ENCODE peak calls at places on chromosomes 6 and 20, in eight cellular contexts. One of them, this sample, is unnamed. For H3K27me3, the result is how much of the 10 kb centered on the place peaks cover.

GRCh38 chr20:4887586-4887985 is 113.7 kb downstream of the SLC23A2 start:
- DNase-seq in HepG2: no peak
- DNase-seq in transverse colon: no peak
- DNase-seq in suprapubic skin: peak
- DNase-seq in esophagus muscularis mucosa: no peak
- DNase-seq in ovary: no peak
- DNase-seq in tibial nerve: no peak
- DNase-seq in sigmoid colon: peak
- DNase-seq in this sample: no peak

GRCh38 chr20:47326718-47327137 is 29.8 kb downstream of the ZMYND8 start:
- DNase-seq in sigmoid colon: no peak
- DNase-seq in suprapubic skin: no peak
- DNase-seq in esophagus muscularis mucosa: no peak
- DNase-seq in HepG2: no peak
- DNase-seq in ovary: no peak
- DNase-seq in transverse colon: no peak
- DNase-seq in tibial nerve: no peak
- DNase-seq in this sample: no peak

GRCh38 chr6:18323935-18324707 is 59.8 kb upstream of the DEK start:
- DNase-seq in transverse colon: no peak
- DNase-seq in suprapubic skin: no peak
- DNase-seq in esophagus muscularis mucosa: no peak
- DNase-seq in HepG2: peak
- DNase-seq in sigmoid colon: no peak
- DNase-seq in tibial nerve: peak
- DNase-seq in ovary: no peak
- DNase-seq in this sample: no peak

GRCh38 chr6:57262901-57263694 is 41.0 kb upstream of the RAB23 start:
- DNase-seq in esophagus muscularis mucosa: no peak
- DNase-seq in transverse colon: no peak
- DNase-seq in ovary: no peak
- DNase-seq in tibial nerve: peak
- DNase-seq in sigmoid colon: peak
- DNase-seq in suprapubic skin: no peak
- DNase-seq in HepG2: no peak
- DNase-seq in this sample: no peak

GRCh38 chr6:149062653-149063348 is 254.7 kb upstream of the TAB2 start:
- DNase-seq in HepG2: no peak
- DNase-seq in tibial nerve: no peak
- DNase-seq in esophagus muscularis mucosa: no peak
- DNase-seq in transverse colon: no peak
- DNase-seq in sigmoid colon: no peak
- DNase-seq in suprapubic skin: no peak
- DNase-seq in ovary: no peak
- DNase-seq in this sample: no peak

GRCh38 chr20:5372371-5372770 is 55.6 kb upstream of the PROKR2 start:
- DNase-seq in suprapubic skin: no peak
- DNase-seq in ovary: no peak
- DNase-seq in transverse colon: no peak
- DNase-seq in sigmoid colon: no peak
- DNase-seq in esophagus muscularis mucosa: peak
- DNase-seq in HepG2: no peak
- DNase-seq in tibial nerve: no peak
- DNase-seq in this sample: no peak

GRCh38 chr6:147909645-147910044 is 401.2 kb downstream of the SAMD5 start:
- DNase-seq in sigmoid colon: no peak
- DNase-seq in tibial nerve: no peak
- DNase-seq in esophagus muscularis mucosa: no peak
- DNase-seq in transverse colon: no peak
- DNase-seq in suprapubic skin: no peak
- DNase-seq in ovary: no peak
- DNase-seq in HepG2: no peak
- DNase-seq in this sample: no peak

GRCh38 chr6:23228439-23229024 is 659.2 kb downstream of the HDGFL1 start:
- DNase-seq in HepG2: no peak
- DNase-seq in esophagus muscularis mucosa: no peak
- DNase-seq in ovary: no peak
- DNase-seq in tibial nerve: no peak
- DNase-seq in sigmoid colon: no peak
- DNase-seq in transverse colon: no peak
- DNase-seq in suprapubic skin: no peak
- DNase-seq in this sample: no peak

GRCh38 chr6:79385333-79385732 is 150.9 kb upstream of the HMGN3 start:
- DNase-seq in suprapubic skin: no peak
- DNase-seq in transverse colon: no peak
- DNase-seq in tibial nerve: no peak
- DNase-seq in esophagus muscularis mucosa: no peak
- DNase-seq in ovary: no peak
- DNase-seq in sigmoid colon: no peak
- DNase-seq in HepG2: no peak
- DNase-seq in this sample: no peak

GRCh38 chr20:59602546-59603080 is 1.7 kb upstream of the PHACTR3 start:
- DNase-seq in sigmoid colon: no peak
- DNase-seq in tibial nerve: no peak
- DNase-seq in esophagus muscularis mucosa: no peak
- DNase-seq in transverse colon: no peak
- DNase-seq in ovary: no peak
- DNase-seq in suprapubic skin: no peak
- DNase-seq in HepG2: no peak
- DNase-seq in this sample: no peak

GRCh38 chr6:36542041-36542440 is 5.2 kb downstream of the STK38 start:
- DNase-seq in sigmoid colon: no peak
- DNase-seq in transverse colon: no peak
- DNase-seq in tibial nerve: no peak
- DNase-seq in suprapubic skin: no peak
- DNase-seq in esophagus muscularis mucosa: no peak
- DNase-seq in HepG2: no peak
- DNase-seq in ovary: no peak
- DNase-seq in this sample: no peak

GRCh38 chr20:51445591-51445990 is 96.9 kb downstream of the NFATC2 start:
- DNase-seq in transverse colon: no peak
- DNase-seq in suprapubic skin: no peak
- DNase-seq in esophagus muscularis mucosa: no peak
- DNase-seq in HepG2: no peak
- DNase-seq in sigmoid colon: no peak
- DNase-seq in ovary: no peak
- DNase-seq in tibial nerve: no peak
- DNase-seq in this sample: no peak

GRCh38 chr20:43963872-43964791 is 49.5 kb downstream of the TOX2 start:
- DNase-seq in esophagus muscularis mucosa: no peak
- DNase-seq in suprapubic skin: no peak
- DNase-seq in HepG2: no peak
- DNase-seq in ovary: no peak
- DNase-seq in tibial nerve: peak
- DNase-seq in transverse colon: peak
- DNase-seq in sigmoid colon: peak
- DNase-seq in this sample: no peak

GRCh38 chr6:290111-290932 is 2.0 kb upstream of the DUSP22 start:
- DNase-seq in HepG2: no peak
- DNase-seq in transverse colon: no peak
- DNase-seq in esophagus muscularis mucosa: peak
- DNase-seq in suprapubic skin: peak
- DNase-seq in ovary: no peak
- DNase-seq in tibial nerve: peak
- DNase-seq in sigmoid colon: no peak
- DNase-seq in this sample: no peak

GRCh38 chr6:18062733-18063132 is 59.7 kb downstream of the NHLRC1 start:
- DNase-seq in tibial nerve: no peak
- DNase-seq in HepG2: no peak
- DNase-seq in suprapubic skin: no peak
- DNase-seq in ovary: no peak
- DNase-seq in esophagus muscularis mucosa: no peak
- DNase-seq in transverse colon: no peak
- DNase-seq in sigmoid colon: no peak
- DNase-seq in this sample: peak

GRCh38 chr6:37433657-37434271 is 743 bp downstream of the CMTR1 start:
- DNase-seq in HepG2: peak
- DNase-seq in sigmoid colon: no peak
- DNase-seq in tibial nerve: no peak
- DNase-seq in transverse colon: no peak
- DNase-seq in suprapubic skin: no peak
- DNase-seq in esophagus muscularis mucosa: no peak
- DNase-seq in ovary: no peak
- DNase-seq in this sample: no peak

GRCh38 chr6:135458051-135458450 is 39.5 kb downstream of the AHI1 start:
- DNase-seq in sigmoid colon: no peak
- DNase-seq in transverse colon: no peak
- DNase-seq in HepG2: no peak
- DNase-seq in esophagus muscularis mucosa: no peak
- DNase-seq in suprapubic skin: peak
- DNase-seq in tibial nerve: peak
- DNase-seq in ovary: no peak
- DNase-seq in this sample: no peak

GRCh38 chr6:169212436-169212835 is 41.2 kb downstream of the THBS2 start:
- DNase-seq in ovary: no peak
- DNase-seq in HepG2: no peak
- DNase-seq in suprapubic skin: no peak
- DNase-seq in sigmoid colon: no peak
- DNase-seq in esophagus muscularis mucosa: no peak
- DNase-seq in transverse colon: no peak
- DNase-seq in tibial nerve: no peak
- DNase-seq in this sample: no peak

GRCh38 chr20:59828478-59829414 is 104.7 kb downstream of the SYCP2 start:
- DNase-seq in esophagus muscularis mucosa: peak
- DNase-seq in transverse colon: no peak
- DNase-seq in HepG2: no peak
- DNase-seq in tibial nerve: no peak
- DNase-seq in ovary: no peak
- DNase-seq in suprapubic skin: peak
- DNase-seq in sigmoid colon: peak
- DNase-seq in this sample: no peak

GRCh38 chr6:169363590-169363989 is 109.9 kb upstream of the THBS2 start:
- DNase-seq in transverse colon: no peak
- DNase-seq in esophagus muscularis mucosa: no peak
- DNase-seq in sigmoid colon: no peak
- DNase-seq in ovary: no peak
- DNase-seq in tibial nerve: no peak
- DNase-seq in suprapubic skin: peak
- DNase-seq in HepG2: no peak
- DNase-seq in this sample: no peak

GRCh38 chr20:49541733-49542513 is 26.0 kb downstream of the PTGIS start:
- DNase-seq in sigmoid colon: peak
- DNase-seq in tibial nerve: peak
- DNase-seq in ovary: peak
- DNase-seq in suprapubic skin: no peak
- DNase-seq in esophagus muscularis mucosa: peak
- DNase-seq in HepG2: peak
- DNase-seq in transverse colon: peak
- DNase-seq in this sample: peak

GRCh38 chr6:32184084-32184640 is at the start of gene AGER:
- DNase-seq in ovary: no peak
- DNase-seq in tibial nerve: no peak
- DNase-seq in suprapubic skin: peak
- DNase-seq in transverse colon: no peak
- DNase-seq in HepG2: no peak
- DNase-seq in esophagus muscularis mucosa: no peak
- DNase-seq in sigmoid colon: no peak
- DNase-seq in this sample: no peak

GRCh38 chr6:135423649-135424128 is 73.9 kb downstream of the AHI1 start:
- DNase-seq in sigmoid colon: no peak
- DNase-seq in ovary: no peak
- DNase-seq in esophagus muscularis mucosa: no peak
- DNase-seq in tibial nerve: no peak
- DNase-seq in suprapubic skin: no peak
- DNase-seq in HepG2: peak
- DNase-seq in transverse colon: no peak
- DNase-seq in this sample: no peak

GRCh38 chr20:10370091-10370887 is 63.7 kb downstream of the MKKS start:
- DNase-seq in sigmoid colon: no peak
- DNase-seq in esophagus muscularis mucosa: no peak
- DNase-seq in tibial nerve: no peak
- DNase-seq in suprapubic skin: no peak
- DNase-seq in HepG2: peak
- DNase-seq in ovary: no peak
- DNase-seq in transverse colon: no peak
- DNase-seq in this sample: no peak

GRCh38 chr20:44736170-44737021 is 9.3 kb upstream of the KCNK15 start:
- DNase-seq in suprapubic skin: no peak
- DNase-seq in HepG2: peak
- DNase-seq in esophagus muscularis mucosa: no peak
- DNase-seq in sigmoid colon: peak
- DNase-seq in ovary: no peak
- DNase-seq in tibial nerve: peak
- DNase-seq in transverse colon: peak
- DNase-seq in this sample: peak

GRCh38 chr20:14790771-14791517 is 453.5 kb upstream of the FLRT3 start:
- DNase-seq in HepG2: no peak
- DNase-seq in esophagus muscularis mucosa: no peak
- DNase-seq in tibial nerve: no peak
- DNase-seq in ovary: no peak
- DNase-seq in suprapubic skin: no peak
- DNase-seq in transverse colon: no peak
- DNase-seq in sigmoid colon: no peak
- DNase-seq in this sample: no peak
- TF ChIP-seq EP300 in HepG2: no peak
- TF ChIP-seq EP300 in esophagus muscularis mucosa: no peak
- TF ChIP-seq EP300 in tibial nerve: no peak
- TF ChIP-seq EP300 in ovary: no peak
- TF ChIP-seq EP300 in suprapubic skin: no peak
- TF ChIP-seq EP300 in transverse colon: no peak
- TF ChIP-seq EP300 in sigmoid colon: no peak
- TF ChIP-seq EP300 in this sample: no peak

GRCh38 chr6:28589234-28589951 is 63.7 kb downstream of the GPX5 start:
- DNase-seq in transverse colon: peak
- DNase-seq in ovary: peak
- DNase-seq in tibial nerve: peak
- DNase-seq in esophagus muscularis mucosa: no peak
- DNase-seq in suprapubic skin: no peak
- DNase-seq in sigmoid colon: no peak
- DNase-seq in HepG2: peak
- DNase-seq in this sample: no peak
- H3K27me3 ChIP-seq in transverse colon: half or more
- H3K27me3 ChIP-seq in ovary: under half
- H3K27me3 ChIP-seq in tibial nerve: half or more
- H3K27me3 ChIP-seq in esophagus muscularis mucosa: under half
- H3K27me3 ChIP-seq in suprapubic skin: half or more
- H3K27me3 ChIP-seq in sigmoid colon: under half
- H3K27me3 ChIP-seq in HepG2: under half
- H3K27me3 ChIP-seq in this sample: under half

GRCh38 chr6:157323924-157324276 is 581 bp upstream of the TMEM242 start:
- DNase-seq in HepG2: peak
- DNase-seq in transverse colon: peak
- DNase-seq in esophagus muscularis mucosa: peak
- DNase-seq in suprapubic skin: peak
- DNase-seq in sigmoid colon: peak
- DNase-seq in ovary: peak
- DNase-seq in tibial nerve: peak
- DNase-seq in this sample: peak
- TF ChIP-seq POLR2A in HepG2: no peak
- TF ChIP-seq POLR2A in transverse colon: no peak
- TF ChIP-seq POLR2A in esophagus muscularis mucosa: no peak
- TF ChIP-seq POLR2A in suprapubic skin: peak
- TF ChIP-seq POLR2A in sigmoid colon: no peak
- TF ChIP-seq POLR2A in ovary: no peak
- TF ChIP-seq POLR2A in tibial nerve: no peak
- TF ChIP-seq POLR2A in this sample: no peak

DNA sequence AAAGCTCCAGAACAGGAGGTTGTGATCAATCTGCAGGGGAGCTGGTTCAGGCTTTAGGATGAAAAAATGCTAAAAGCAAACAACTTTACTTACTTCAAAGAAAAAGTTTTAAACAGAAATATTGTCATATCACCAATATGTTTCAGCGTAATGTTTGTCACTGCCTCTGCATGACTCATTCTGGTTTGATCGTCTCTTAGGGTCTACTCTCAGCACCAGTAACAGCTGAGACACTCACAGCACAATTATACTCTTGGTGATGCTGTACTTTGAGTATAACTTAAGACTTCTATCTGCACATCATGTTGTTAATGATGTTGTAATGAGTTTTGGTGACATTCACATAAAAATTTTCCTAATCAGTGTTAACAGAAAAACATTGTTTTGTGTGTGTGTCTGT is 665.4 kb downstream of the EPM2A start:
- DNase-seq in esophagus muscularis mucosa: no peak
- DNase-seq in transverse colon: no peak
- DNase-seq in sigmoid colon: no peak
- DNase-seq in suprapubic skin: no peak
- DNase-seq in ovary: no peak
- DNase-seq in HepG2: no peak
- DNase-seq in tibial nerve: no peak
- DNase-seq in this sample: no peak
- TF ChIP-seq EP300 in esophagus muscularis mucosa: no peak
- TF ChIP-seq EP300 in transverse colon: no peak
- TF ChIP-seq EP300 in sigmoid colon: no peak
- TF ChIP-seq EP300 in suprapubic skin: no peak
- TF ChIP-seq EP300 in ovary: no peak
- TF ChIP-seq EP300 in HepG2: no peak
- TF ChIP-seq EP300 in tibial nerve: no peak
- TF ChIP-seq EP300 in this sample: no peak

This sample was measured in stomach.